ENCODE peak calls at places on chromosomes 3 and 15, in seven cellular contexts. C, V, A, D, Y, R and L are unnamed samples. For H3K4me1, the result is how much of the 10 kb centered on the place peaks cover.

GRCh38 chr3:190013943-190014924 is 106.5 kb downstream of the P3H2 start:
- DNase-seq in R (no peak), V (no peak), D (no peak), C (peak), A (peak), Y (no peak), L (peak)

GRCh38 chr3:196994056-196994455 is 25.4 kb upstream of the PIGZ start:
- DNase-seq in Y (no peak), D (no peak), V (no peak), R (no peak), A (no peak), C (no peak), L (no peak)

GRCh38 chr3:12706504-12707253 is 42.8 kb upstream of the RAF1 start:
- DNase-seq in V (peak), R (peak), Y (peak), D (peak), C (peak), A (peak), L (peak)

GRCh38 chr15:45550436-45550835 is 27.9 kb upstream of the SLC30A4 start:
- DNase-seq in V (no peak), D (no peak), Y (no peak), C (peak), A (no peak), R (no peak), L (peak)

GRCh38 chr15:53580371-53580770 is 179.1 kb downstream of the WDR72 start:
- DNase-seq in Y (no peak), D (no peak), C (no peak), A (no peak), V (no peak), R (no peak), L (no peak)

GRCh38 chr15:32671339-32672325 is 30.1 kb downstream of the SCG5 start:
- DNase-seq in A (no peak), Y (no peak), V (no peak), D (no peak), C (no peak), R (peak), L (peak)

GRCh38 chr3:151639096-151639740 is 94.5 kb upstream of the AADACL2 start:
- DNase-seq in C (no peak), D (no peak), R (peak), V (no peak), A (no peak), Y (no peak), L (no peak)

GRCh38 chr15:69462030-69462492 is 9.4 kb downstream of the RPLP1 start:
- DNase-seq in V (no peak), D (peak), R (no peak), C (no peak), A (no peak), Y (no peak), L (no peak)

GRCh38 chr3:47380026-47380600 is 708 bp upstream of the PTPN23 start:
- DNase-seq in R (no peak), A (no peak), C (no peak), D (no peak), Y (no peak), V (no peak), L (no peak)

GRCh38 chr15:52383100-52383588 is 87.5 kb upstream of the MYO5C start:
- DNase-seq in A (no peak), R (no peak), D (no peak), V (no peak), Y (peak), C (peak), L (peak)

GRCh38 chr3:36546196-36546595 is 165.9 kb downstream of the STAC start:
- DNase-seq in V (no peak), C (no peak), Y (no peak), A (no peak), R (no peak), D (no peak), L (no peak)

GRCh38 chr15:100751585-100751984 is 128.0 kb upstream of the ALDH1A3 start:
- DNase-seq in R (no peak), D (no peak), Y (no peak), A (no peak), V (no peak), C (no peak), L (no peak)
- TF ChIP-seq EZH2phosphoT487 in R (no peak), D (no peak), Y (no peak), A (no peak), V (no peak), C (no peak), L (no peak)

GRCh38 chr3:99863588-99863987 is 45.9 kb downstream of the CMSS1 start:
- DNase-seq in Y (no peak), V (no peak), C (no peak), A (no peak), D (no peak), R (no peak), L (no peak)

GRCh38 chr3:99865321-99865720 is 47.7 kb downstream of the CMSS1 start:
- DNase-seq in R (no peak), D (no peak), Y (no peak), C (peak), V (no peak), A (no peak), L (peak)

GRCh38 chr3:99866167-99866810 is 48.6 kb downstream of the CMSS1 start:
- DNase-seq in R (no peak), C (peak), D (no peak), Y (no peak), V (no peak), A (no peak), L (peak)

GRCh38 chr3:99863002-99863401 is 45.3 kb downstream of the CMSS1 start:
- DNase-seq in Y (no peak), R (no peak), A (no peak), C (no peak), V (no peak), D (no peak), L (no peak)

GRCh38 chr3:99864289-99864688 is 46.6 kb downstream of the CMSS1 start:
- DNase-seq in D (no peak), V (no peak), A (no peak), Y (no peak), R (no peak), C (no peak), L (no peak)
- H3K4me1 ChIP-seq in D (under half), V (under half), A (under half), Y (under half), R (under half), C (half or more), L (half or more)

DNA sequence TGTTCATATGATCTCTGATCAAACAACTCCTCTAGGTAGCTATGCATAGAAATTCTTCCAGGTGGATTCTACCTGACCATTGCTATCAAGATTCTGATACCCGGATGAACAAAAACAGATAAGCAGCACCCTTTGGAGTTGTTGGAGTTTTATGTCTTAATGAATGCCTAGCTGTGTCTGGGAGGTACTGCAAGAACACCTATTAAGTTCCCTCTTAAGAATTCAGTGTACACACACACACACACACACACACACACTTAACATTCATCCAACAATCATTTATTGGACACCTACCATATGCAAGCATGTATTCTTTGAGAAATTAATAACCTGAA is 58.1 kb upstream of the FNDC3B start:
- DNase-seq in V (no peak), Y (no peak), C (no peak), D (no peak), A (no peak), R (no peak), L (no peak)
- H2AFZ ChIP-seq in V (no peak), Y (no peak), C (no peak), D (no peak), A (no peak), R (no peak), L (no peak)

GRCh38 chr3:86562095-86562494 is 428.9 kb downstream of the VGLL3 start:
- DNase-seq in V (no peak), Y (no peak), A (peak), C (no peak), R (no peak), D (no peak), L (no peak)

DNA sequence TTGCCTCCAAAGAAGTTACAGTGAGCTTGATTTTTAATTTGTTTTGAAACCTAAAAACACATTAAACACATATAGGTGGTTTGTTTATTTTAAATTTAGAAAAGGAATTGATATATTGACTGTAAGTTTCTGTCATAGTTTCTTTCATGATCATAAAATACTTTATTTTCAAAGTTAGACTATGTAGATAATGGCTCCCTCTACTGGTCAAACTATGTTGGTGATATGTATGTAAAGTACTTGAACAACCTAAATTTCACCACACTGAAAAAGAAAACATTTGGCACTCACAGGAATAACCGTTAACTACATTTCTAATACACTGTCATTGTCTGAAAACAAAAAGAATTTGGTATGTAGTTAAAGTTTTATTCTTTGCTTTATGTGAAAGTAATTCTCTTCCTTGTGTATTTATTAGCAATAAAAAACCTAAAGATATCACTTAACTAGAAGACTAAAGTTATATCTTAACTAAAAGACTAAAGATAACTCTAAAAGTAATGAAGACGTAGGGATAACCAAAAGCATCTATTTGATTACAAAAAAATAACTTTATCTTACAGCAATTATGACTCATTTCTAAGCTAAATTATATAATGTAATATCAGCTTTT is 427.5 kb downstream of the VGLL3 start:
- DNase-seq in C (peak), A (peak), R (peak), Y (peak), D (peak), V (peak), L (peak)
- TF ChIP-seq EZH2phosphoT487 in C (no peak), A (no peak), R (no peak), Y (no peak), D (no peak), V (no peak), L (no peak)

DNA sequence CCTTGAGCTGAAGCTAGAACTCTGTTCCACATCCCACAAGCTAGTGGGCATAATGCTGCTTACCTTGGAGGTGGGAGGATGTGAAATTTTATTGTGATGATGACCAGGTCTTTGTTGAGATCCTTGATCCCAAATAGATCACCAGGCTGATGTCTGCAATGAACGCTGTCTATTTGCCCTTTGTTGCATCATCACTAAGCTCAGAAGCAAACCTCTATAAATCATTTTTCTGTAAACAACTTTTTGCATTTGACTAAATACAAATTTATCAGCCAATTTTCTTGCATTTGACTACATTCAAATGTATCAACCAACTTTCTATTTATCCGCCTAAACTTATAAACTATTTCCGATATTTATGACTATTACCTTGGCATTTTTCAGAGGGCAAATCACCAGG is 9.7 kb downstream of the CCDC80 start:
- DNase-seq in D (no peak), R (no peak), Y (no peak), A (no peak), V (no peak), C (no peak), L (peak)
- H3K4me1 ChIP-seq in D (under half), R (under half), Y (under half), A (half or more), V (under half), C (under half), L (half or more)

DNA sequence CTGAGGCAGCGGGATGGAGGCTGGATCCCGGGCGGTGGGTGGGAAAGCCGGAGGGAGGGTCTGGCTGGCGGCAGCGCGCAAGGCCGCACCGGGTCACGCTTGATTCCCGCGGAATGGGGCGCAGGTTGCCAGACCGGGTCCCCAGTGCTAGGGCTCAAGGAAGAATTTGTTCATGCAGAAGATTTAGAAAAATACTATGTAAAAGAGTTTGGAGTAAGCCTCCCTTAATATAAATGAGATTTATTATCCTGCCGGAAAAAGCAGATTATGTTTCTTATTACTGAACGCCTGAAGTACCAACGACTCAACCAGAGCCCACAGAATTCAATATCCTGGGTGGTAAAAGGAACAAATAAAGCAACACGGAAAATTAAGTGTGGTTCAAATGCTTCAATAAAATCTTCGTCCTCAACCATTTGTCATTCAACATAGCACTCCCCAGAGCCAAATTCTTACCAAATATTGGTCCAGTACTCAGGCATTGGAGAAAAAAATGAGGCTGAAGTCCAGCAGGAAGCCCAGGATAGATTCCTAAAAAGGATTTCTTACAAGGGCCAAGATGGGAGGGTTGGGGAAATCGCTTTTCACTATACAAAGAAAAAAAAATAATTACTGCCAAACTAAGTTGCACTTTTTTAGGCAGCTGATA is 1.2 kb upstream of the ZBTB20 start:
- DNase-seq in A (no peak), R (no peak), V (no peak), D (no peak), C (peak), Y (no peak), L (peak)
- H2AFZ ChIP-seq in A (peak), R (peak), V (peak), D (peak), C (peak), Y (peak), L (peak)